ENCODE peak calls at places on chromosomes 4 and X, in eight cellular contexts. One of them, this sample, is unnamed.

GRCh38 chr4:98658287-98659105 is at the start of gene TSPAN5:
- DNase-seq in K562: peak; percentile 76
- DNase-seq in iPS DF 6.9: no peak
- DNase-seq in adrenal gland: peak; percentile 63
- DNase-seq in SK-N-SH: peak; percentile 95
- DNase-seq in transverse colon: peak; percentile 82
- DNase-seq in prostate gland: peak; percentile 70
- DNase-seq in uterus: peak; percentile 77
- DNase-seq in this sample: peak; percentile 87

GRCh38 chr4:186792994-186793393 is 69.3 kb upstream of the FAT1 start:
- DNase-seq in K562: no peak
- DNase-seq in iPS DF 6.9: no peak
- DNase-seq in adrenal gland: no peak
- DNase-seq in SK-N-SH: no peak
- DNase-seq in transverse colon: no peak
- DNase-seq in prostate gland: no peak
- DNase-seq in uterus: no peak
- DNase-seq in this sample: no peak

GRCh38 chrX:38807873-38808272 is 6.6 kb downstream of the MID1IP1 start:
- DNase-seq in K562: no peak
- DNase-seq in iPS DF 6.9: no peak
- DNase-seq in adrenal gland: no peak
- DNase-seq in SK-N-SH: no peak
- DNase-seq in transverse colon: no peak
- DNase-seq in prostate gland: no peak
- DNase-seq in uterus: no peak
- DNase-seq in this sample: no peak

GRCh38 chrX:96704661-96705060 is 20.0 kb downstream of the DIAPH2 start:
- DNase-seq in K562: no peak
- DNase-seq in iPS DF 6.9: no peak
- DNase-seq in adrenal gland: no peak
- DNase-seq in SK-N-SH: no peak
- DNase-seq in transverse colon: no peak
- DNase-seq in prostate gland: no peak
- DNase-seq in uterus: no peak
- DNase-seq in this sample: no peak

GRCh38 chr4:2257361-2258001 is 4.4 kb downstream of the MXD4 start:
- DNase-seq in K562: no peak
- DNase-seq in iPS DF 6.9: no peak
- DNase-seq in adrenal gland: peak; percentile 15
- DNase-seq in SK-N-SH: peak; percentile 16
- DNase-seq in transverse colon: peak; percentile 8
- DNase-seq in prostate gland: no peak
- DNase-seq in uterus: peak; percentile 23
- DNase-seq in this sample: no peak

GRCh38 chr4:109266891-109267290 is 35.6 kb downstream of the COL25A1 start:
- DNase-seq in K562: no peak
- DNase-seq in iPS DF 6.9: no peak
- DNase-seq in adrenal gland: no peak
- DNase-seq in SK-N-SH: no peak
- DNase-seq in transverse colon: no peak
- DNase-seq in prostate gland: no peak
- DNase-seq in uterus: no peak
- DNase-seq in this sample: no peak

GRCh38 chr4:78629991-78630541 is 78.5 kb downstream of the ANXA3 start:
- DNase-seq in K562: peak; percentile 34
- DNase-seq in iPS DF 6.9: no peak
- DNase-seq in adrenal gland: peak; percentile 80
- DNase-seq in SK-N-SH: no peak
- DNase-seq in transverse colon: peak; percentile 54
- DNase-seq in prostate gland: no peak
- DNase-seq in uterus: no peak
- DNase-seq in this sample: no peak

GRCh38 chr4:66562276-66562806 is 892.1 kb upstream of the EPHA5 start:
- DNase-seq in K562: no peak
- DNase-seq in iPS DF 6.9: no peak
- DNase-seq in adrenal gland: no peak
- DNase-seq in SK-N-SH: no peak
- DNase-seq in transverse colon: no peak
- DNase-seq in prostate gland: no peak
- DNase-seq in uterus: no peak
- DNase-seq in this sample: no peak

GRCh38 chr4:15457401-15458201 is 12.1 kb upstream of the CC2D2A start:
- DNase-seq in K562: peak; percentile 27
- DNase-seq in iPS DF 6.9: no peak
- DNase-seq in adrenal gland: no peak
- DNase-seq in SK-N-SH: peak; percentile 32
- DNase-seq in transverse colon: no peak
- DNase-seq in prostate gland: no peak
- DNase-seq in uterus: no peak
- DNase-seq in this sample: no peak

GRCh38 chr4:141346144-141346543 is 125.4 kb downstream of the ZNF330 start:
- DNase-seq in K562: peak; percentile 16
- DNase-seq in iPS DF 6.9: no peak
- DNase-seq in adrenal gland: peak; percentile 55
- DNase-seq in SK-N-SH: peak; percentile 66
- DNase-seq in transverse colon: no peak
- DNase-seq in prostate gland: no peak
- DNase-seq in uterus: no peak
- DNase-seq in this sample: peak; percentile 26

GRCh38 chrX:132957211-132958085 is 981 bp downstream of the HS6ST2 start:
- DNase-seq in K562: no peak
- DNase-seq in iPS DF 6.9: no peak
- DNase-seq in adrenal gland: no peak
- DNase-seq in SK-N-SH: peak; percentile 76
- DNase-seq in transverse colon: peak; percentile 9
- DNase-seq in prostate gland: no peak
- DNase-seq in uterus: peak; percentile 21
- DNase-seq in this sample: peak; percentile 39

GRCh38 chr4:111326450-111326849 is 703.6 kb upstream of the PITX2 start:
- DNase-seq in K562: no peak
- DNase-seq in iPS DF 6.9: no peak
- DNase-seq in adrenal gland: no peak
- DNase-seq in SK-N-SH: no peak
- DNase-seq in transverse colon: no peak
- DNase-seq in prostate gland: no peak
- DNase-seq in uterus: no peak
- DNase-seq in this sample: no peak

GRCh38 chr4:152220201-152220666 is 315.7 kb downstream of the FBXW7 start:
- DNase-seq in K562: no peak
- DNase-seq in iPS DF 6.9: no peak
- DNase-seq in adrenal gland: no peak
- DNase-seq in SK-N-SH: no peak
- DNase-seq in transverse colon: no peak
- DNase-seq in prostate gland: no peak
- DNase-seq in uterus: no peak
- DNase-seq in this sample: no peak

GRCh38 chr4:7518871-7519637 is 84.3 kb upstream of the PSAPL1 start:
- DNase-seq in K562: no peak
- DNase-seq in iPS DF 6.9: no peak
- DNase-seq in adrenal gland: no peak
- DNase-seq in SK-N-SH: peak; percentile 84
- DNase-seq in transverse colon: no peak
- DNase-seq in prostate gland: peak; percentile 61
- DNase-seq in uterus: no peak
- DNase-seq in this sample: no peak

GRCh38 chr4:98688416-98689290 is 30.2 kb upstream of the TSPAN5 start:
- DNase-seq in K562: peak; percentile 62
- DNase-seq in iPS DF 6.9: no peak
- DNase-seq in adrenal gland: peak; percentile 13
- DNase-seq in SK-N-SH: peak; percentile 29
- DNase-seq in transverse colon: no peak
- DNase-seq in prostate gland: no peak
- DNase-seq in uterus: no peak
- DNase-seq in this sample: no peak

GRCh38 chrX:149314031-149314430 is 191.1 kb downstream of the IDS start:
- DNase-seq in K562: no peak
- DNase-seq in iPS DF 6.9: no peak
- DNase-seq in adrenal gland: peak; percentile 10
- DNase-seq in SK-N-SH: no peak
- DNase-seq in transverse colon: no peak
- DNase-seq in prostate gland: no peak
- DNase-seq in uterus: no peak
- DNase-seq in this sample: no peak

GRCh38 chrX:94492541-94492940 is 818.5 kb downstream of the FAM133A start:
- DNase-seq in K562: no peak
- DNase-seq in iPS DF 6.9: no peak
- DNase-seq in adrenal gland: no peak
- DNase-seq in SK-N-SH: no peak
- DNase-seq in transverse colon: no peak
- DNase-seq in prostate gland: no peak
- DNase-seq in uterus: no peak
- DNase-seq in this sample: no peak

GRCh38 chr4:71729856-71730255 is 54.0 kb downstream of the GC start:
- DNase-seq in K562: no peak
- DNase-seq in iPS DF 6.9: no peak
- DNase-seq in adrenal gland: no peak
- DNase-seq in SK-N-SH: no peak
- DNase-seq in transverse colon: no peak
- DNase-seq in prostate gland: no peak
- DNase-seq in uterus: no peak
- DNase-seq in this sample: no peak

GRCh38 chrX:22164770-22165388 is 107.8 kb upstream of the CBLL2 start:
- DNase-seq in K562: no peak
- DNase-seq in iPS DF 6.9: no peak
- DNase-seq in adrenal gland: no peak
- DNase-seq in SK-N-SH: no peak
- DNase-seq in transverse colon: no peak
- DNase-seq in prostate gland: no peak
- DNase-seq in uterus: no peak
- DNase-seq in this sample: no peak

GRCh38 chr4:1277667-1278335 is 11.9 kb upstream of the MAEA start:
- DNase-seq in K562: no peak
- DNase-seq in iPS DF 6.9: no peak
- DNase-seq in adrenal gland: peak; percentile 17
- DNase-seq in SK-N-SH: no peak
- DNase-seq in transverse colon: no peak
- DNase-seq in prostate gland: no peak
- DNase-seq in uterus: no peak
- DNase-seq in this sample: no peak

GRCh38 chr4:80265571-80266266 is 745 bp upstream of the FGF5 start:
- DNase-seq in K562: peak; percentile 18
- DNase-seq in iPS DF 6.9: no peak
- DNase-seq in adrenal gland: no peak
- DNase-seq in SK-N-SH: peak; percentile 64
- DNase-seq in transverse colon: no peak
- DNase-seq in prostate gland: no peak
- DNase-seq in uterus: no peak
- DNase-seq in this sample: no peak

GRCh38 chr4:86441175-86441960 is 81.5 kb upstream of the MAPK10 start:
- DNase-seq in K562: no peak
- DNase-seq in iPS DF 6.9: no peak
- DNase-seq in adrenal gland: no peak
- DNase-seq in SK-N-SH: peak; percentile 14
- DNase-seq in transverse colon: no peak
- DNase-seq in prostate gland: no peak
- DNase-seq in uterus: no peak
- DNase-seq in this sample: no peak

GRCh38 chrX:43953218-43953617 is 20.0 kb downstream of the NDP start:
- DNase-seq in K562: no peak
- DNase-seq in iPS DF 6.9: no peak
- DNase-seq in adrenal gland: no peak
- DNase-seq in SK-N-SH: no peak
- DNase-seq in transverse colon: no peak
- DNase-seq in prostate gland: no peak
- DNase-seq in uterus: no peak
- DNase-seq in this sample: no peak

GRCh38 chr4:164700471-164700870 is 53.5 kb upstream of the SMIM31 start:
- DNase-seq in K562: no peak
- DNase-seq in iPS DF 6.9: peak; percentile 74
- DNase-seq in adrenal gland: peak; percentile 3
- DNase-seq in SK-N-SH: peak; percentile 6
- DNase-seq in transverse colon: no peak
- DNase-seq in prostate gland: peak; percentile 7
- DNase-seq in uterus: no peak
- DNase-seq in this sample: peak; percentile 69

GRCh38 chr4:164695650-164696049 is 58.3 kb upstream of the SMIM31 start:
- DNase-seq in K562: no peak
- DNase-seq in iPS DF 6.9: no peak
- DNase-seq in adrenal gland: no peak
- DNase-seq in SK-N-SH: no peak
- DNase-seq in transverse colon: no peak
- DNase-seq in prostate gland: no peak
- DNase-seq in uterus: no peak
- DNase-seq in this sample: no peak
- H3K4me3 ChIP-seq in K562: no peak overlapping the region
- H3K4me3 ChIP-seq in iPS DF 6.9: no peak overlapping the region
- H3K4me3 ChIP-seq in adrenal gland: no peak overlapping the region
- H3K4me3 ChIP-seq in SK-N-SH: no peak overlapping the region
- H3K4me3 ChIP-seq in transverse colon: no peak overlapping the region
- H3K4me3 ChIP-seq in prostate gland: no peak overlapping the region
- H3K4me3 ChIP-seq in uterus: no peak overlapping the region
- H3K4me3 ChIP-seq in this sample: no peak overlapping the region

GRCh38 chrX:107730298-107730655 is 45.3 kb downstream of the TSC22D3 start:
- DNase-seq in K562: no peak
- DNase-seq in iPS DF 6.9: no peak
- DNase-seq in adrenal gland: no peak
- DNase-seq in SK-N-SH: no peak
- DNase-seq in transverse colon: no peak
- DNase-seq in prostate gland: no peak
- DNase-seq in uterus: no peak
- DNase-seq in this sample: no peak
- H3K4me1 ChIP-seq in K562: peaks cover 47% of the 10 kb centered on the region
- H3K4me1 ChIP-seq in iPS DF 6.9: peaks cover 4% of the 10 kb centered on the region
- H3K4me1 ChIP-seq in adrenal gland: peaks cover 66% of the 10 kb centered on the region
- H3K4me1 ChIP-seq in SK-N-SH: no peaks in the 10 kb centered on the region
- H3K4me1 ChIP-seq in transverse colon: peaks cover 21% of the 10 kb centered on the region
- H3K4me1 ChIP-seq in prostate gland: no peaks in the 10 kb centered on the region
- H3K4me1 ChIP-seq in uterus: peaks cover 4% of the 10 kb centered on the region
- H3K4me1 ChIP-seq in this sample: peaks cover 22% of the 10 kb centered on the region

GRCh38 chr4:153735901-153736461 is 23.8 kb downstream of the RNF175 start:
- DNase-seq in K562: no peak
- DNase-seq in iPS DF 6.9: no peak
- DNase-seq in adrenal gland: no peak
- DNase-seq in SK-N-SH: no peak
- DNase-seq in transverse colon: no peak
- DNase-seq in prostate gland: no peak
- DNase-seq in uterus: no peak
- DNase-seq in this sample: no peak
- H3K9me3 ChIP-seq in K562: no peaks in the 10 kb centered on the region
- H3K9me3 ChIP-seq in iPS DF 6.9: no peaks in the 10 kb centered on the region
- H3K9me3 ChIP-seq in adrenal gland: no peaks in the 10 kb centered on the region
- H3K9me3 ChIP-seq in SK-N-SH: peaks cover 5% of the 10 kb centered on the region
- H3K9me3 ChIP-seq in transverse colon: peaks cover 2% of the 10 kb centered on the region
- H3K9me3 ChIP-seq in prostate gland: no peaks in the 10 kb centered on the region
- H3K9me3 ChIP-seq in uterus: no peaks in the 10 kb centered on the region
- H3K9me3 ChIP-seq in this sample: no peaks in the 10 kb centered on the region

DNA sequence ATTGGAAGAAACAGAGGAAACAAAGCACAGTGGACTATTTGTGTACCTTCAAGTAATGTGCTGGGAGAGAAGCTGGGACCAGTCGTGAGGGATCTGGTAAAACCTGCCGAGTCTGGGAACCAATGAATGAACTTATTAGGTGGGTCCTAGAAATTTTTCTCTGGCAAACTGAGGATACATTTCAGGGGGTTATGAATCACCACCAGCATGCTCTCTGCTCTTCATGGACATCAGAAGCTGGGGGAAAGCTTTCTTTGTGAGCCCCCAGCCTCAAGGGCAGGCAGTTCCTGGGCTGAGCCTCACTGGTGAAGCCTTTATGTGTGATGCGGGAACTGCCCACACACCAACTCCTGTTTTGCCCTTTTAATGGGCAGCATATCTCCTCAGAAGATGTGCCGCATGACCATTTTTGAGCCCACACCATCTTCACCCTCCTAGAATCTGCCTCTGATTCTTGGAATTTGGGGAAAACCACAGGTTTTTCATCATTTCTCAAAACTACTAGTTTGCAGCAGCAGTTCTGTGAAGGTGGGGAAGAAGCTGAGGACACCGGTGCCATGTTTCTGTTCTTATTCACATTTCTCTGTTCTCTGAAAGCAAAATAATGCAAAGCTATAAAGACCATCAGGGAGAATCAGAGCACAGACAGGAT is 95.5 kb upstream of the ENPP6 start:
- DNase-seq in K562: no peak
- DNase-seq in iPS DF 6.9: no peak
- DNase-seq in adrenal gland: no peak
- DNase-seq in SK-N-SH: no peak
- DNase-seq in transverse colon: no peak
- DNase-seq in prostate gland: no peak
- DNase-seq in uterus: no peak
- DNase-seq in this sample: no peak
- H3K4me3 ChIP-seq in K562: no peak overlapping the region
- H3K4me3 ChIP-seq in iPS DF 6.9: no peak overlapping the region
- H3K4me3 ChIP-seq in adrenal gland: no peak overlapping the region
- H3K4me3 ChIP-seq in SK-N-SH: no peak overlapping the region
- H3K4me3 ChIP-seq in transverse colon: no peak overlapping the region
- H3K4me3 ChIP-seq in prostate gland: no peak overlapping the region
- H3K4me3 ChIP-seq in uterus: no peak overlapping the region
- H3K4me3 ChIP-seq in this sample: no peak overlapping the region

This sample was measured in HAP-1.